ENCODE peak calls at places on chromosomes 16 and 17, in nine cellular contexts. E is ecto neural progenitor cell; F is stimulated activated CD8-positive, alpha-beta memory T cell treated with anti-CD3 and anti-CD28 coated beads, Interleukin-7, amount 100 ng/mL, for 24 hours; L is PC-3; D is NCI-H460; Y is RWPE1; R is CD8-positive, alpha-beta memory T cell; K is activated CD4-positive, CD25-positive, alpha-beta regulatory T cell treated with anti-CD3 and anti-CD28 coated beads, Interleukin-2, amount 50 U/mL, for 72 hours; P is upper lobe of right lung. W is an unnamed sample.

GRCh38 chr16:85444879-85445778 is 168.0 kb upstream of the GSE1 start:
- DNase-seq in E (no peak), D (no peak), F (no peak), R (no peak), Y (no peak), P (no peak), K (no peak), L (no peak), W (no peak)

GRCh38 chr16:2019919-2020831 is 590 bp downstream of the NPW start:
- DNase-seq in K (no peak), E (no peak), P (no peak), D (no peak), L (no peak), Y (no peak), F (no peak), R (no peak), W (no peak)

GRCh38 chr17:42586514-42587230 is 9.1 kb upstream of the PSMC3IP start:
- DNase-seq in F (no peak), K (no peak), D (no peak), R (no peak), L (no peak), P (peak; percentile 39), E (no peak), Y (peak; percentile 89), W (peak; percentile 62)

GRCh38 chr16:70301121-70301520 is 2.1 kb downstream of the DDX19B start:
- DNase-seq in E (no peak), F (no peak), L (no peak), K (no peak), Y (no peak), P (no peak), R (no peak), D (no peak), W (no peak)

GRCh38 chr17:60108712-60109111 is 30.0 kb upstream of the HEATR6 start:
- DNase-seq in E (no peak), P (no peak), Y (no peak), K (no peak), R (no peak), L (no peak), F (no peak), D (no peak), W (no peak)

GRCh38 chr17:35731239-35731931 is at the start of gene RASL10B:
- DNase-seq in F (no peak), P (peak; percentile 82), K (no peak), Y (peak; percentile 78), E (peak; percentile 92), D (peak; percentile 23), R (peak; percentile 31), L (no peak), W (peak; percentile 80)

GRCh38 chr16:57041182-57042156 is 50.9 kb upstream of the CPNE2 start:
- DNase-seq in L (no peak), R (peak; percentile 87), K (peak; percentile 76), Y (no peak), E (no peak), F (peak; percentile 62), D (no peak), P (no peak), W (peak; percentile 66)

GRCh38 chr17:29722411-29723198 is 99.9 kb upstream of the CORO6 start:
- DNase-seq in Y (no peak), K (no peak), L (no peak), P (no peak), F (no peak), D (no peak), R (peak; percentile 53), E (no peak), W (peak; percentile 63)

GRCh38 chr16:72380283-72380682 is 208.3 kb upstream of the PMFBP1 start:
- DNase-seq in F (no peak), Y (no peak), P (no peak), D (no peak), L (no peak), R (no peak), E (no peak), K (no peak), W (no peak)

W was measured in GM13977.